ENCODE peak calls at places on chromosomes 3 and 15, in eight cellular contexts. One of them, this sample, is unnamed.
A peak's percentile ranks its signal among the peaks of the same experiment; 100 is the strongest.

GRCh38 chr3:101999177-101999778 is 150.0 kb downstream of the NFKBIZ start:
- DNase-seq in Peyer's patch: no peak
- DNase-seq in pancreas: no peak
- DNase-seq in AG09309: no peak
- DNase-seq in fibroblast of pulmonary artery: no peak
- DNase-seq in fibroblast of the aortic adventitia: no peak
- DNase-seq in MM.1S: no peak
- DNase-seq in Panc1: no peak
- DNase-seq in this sample: no peak

GRCh38 chr15:48644827-48645557 is 517 bp downstream of the FBN1 start:
- DNase-seq in Peyer's patch: peak; percentile 51
- DNase-seq in pancreas: no peak
- DNase-seq in AG09309: no peak
- DNase-seq in fibroblast of pulmonary artery: peak; percentile 68
- DNase-seq in fibroblast of the aortic adventitia: peak; percentile 57
- DNase-seq in MM.1S: peak; percentile 25
- DNase-seq in Panc1: no peak
- DNase-seq in this sample: peak; percentile 57

GRCh38 chr3:151404316-151404715 is 19.8 kb upstream of the P2RY12 start:
- DNase-seq in Peyer's patch: no peak
- DNase-seq in pancreas: no peak
- DNase-seq in AG09309: peak; percentile 90
- DNase-seq in fibroblast of pulmonary artery: peak; percentile 21
- DNase-seq in fibroblast of the aortic adventitia: peak; percentile 47
- DNase-seq in MM.1S: no peak
- DNase-seq in Panc1: no peak
- DNase-seq in this sample: no peak

GRCh38 chr15:76003364-76003763 is 8.9 kb downstream of the NRG4 start:
- DNase-seq in Peyer's patch: no peak
- DNase-seq in pancreas: no peak
- DNase-seq in AG09309: no peak
- DNase-seq in fibroblast of pulmonary artery: no peak
- DNase-seq in fibroblast of the aortic adventitia: no peak
- DNase-seq in MM.1S: no peak
- DNase-seq in Panc1: no peak
- DNase-seq in this sample: no peak

GRCh38 chr3:188049890-188050530 is 103.9 kb upstream of the LPP start:
- DNase-seq in Peyer's patch: no peak
- DNase-seq in pancreas: no peak
- DNase-seq in AG09309: no peak
- DNase-seq in fibroblast of pulmonary artery: no peak
- DNase-seq in fibroblast of the aortic adventitia: no peak
- DNase-seq in MM.1S: no peak
- DNase-seq in Panc1: no peak
- DNase-seq in this sample: no peak

GRCh38 chr3:140911822-140912221 is 29.8 kb upstream of the SLC25A36 start:
- DNase-seq in Peyer's patch: no peak
- DNase-seq in pancreas: no peak
- DNase-seq in AG09309: no peak
- DNase-seq in fibroblast of pulmonary artery: no peak
- DNase-seq in fibroblast of the aortic adventitia: no peak
- DNase-seq in MM.1S: no peak
- DNase-seq in Panc1: no peak
- DNase-seq in this sample: no peak

GRCh38 chr3:143795849-143796248 is 52.4 kb downstream of the SLC9A9 start:
- DNase-seq in Peyer's patch: no peak
- DNase-seq in pancreas: no peak
- DNase-seq in AG09309: no peak
- DNase-seq in fibroblast of pulmonary artery: no peak
- DNase-seq in fibroblast of the aortic adventitia: no peak
- DNase-seq in MM.1S: no peak
- DNase-seq in Panc1: no peak
- DNase-seq in this sample: no peak

GRCh38 chr3:127156651-127157050 is 36.3 kb upstream of the PRR23E start:
- DNase-seq in Peyer's patch: peak; percentile 31
- DNase-seq in pancreas: no peak
- DNase-seq in AG09309: no peak
- DNase-seq in fibroblast of pulmonary artery: no peak
- DNase-seq in fibroblast of the aortic adventitia: no peak
- DNase-seq in MM.1S: no peak
- DNase-seq in Panc1: no peak
- DNase-seq in this sample: peak; percentile 27

GRCh38 chr3:43363621-43364266 is 77.4 kb downstream of the SNRK start:
- DNase-seq in Peyer's patch: no peak
- DNase-seq in pancreas: no peak
- DNase-seq in AG09309: no peak
- DNase-seq in fibroblast of pulmonary artery: peak; percentile 78
- DNase-seq in fibroblast of the aortic adventitia: no peak
- DNase-seq in MM.1S: no peak
- DNase-seq in Panc1: no peak
- DNase-seq in this sample: no peak

GRCh38 chr15:64355559-64356442 is at the start of gene CSNK1G1:
- DNase-seq in Peyer's patch: peak; percentile 92
- DNase-seq in pancreas: peak; percentile 94
- DNase-seq in AG09309: peak; percentile 92
- DNase-seq in fibroblast of pulmonary artery: peak; percentile 99
- DNase-seq in fibroblast of the aortic adventitia: peak; percentile 98
- DNase-seq in MM.1S: peak; percentile 95
- DNase-seq in Panc1: peak; percentile 92
- DNase-seq in this sample: peak; percentile 95

GRCh38 chr15:64361259-64361658 is 5.3 kb upstream of the CSNK1G1 start:
- DNase-seq in Peyer's patch: no peak
- DNase-seq in pancreas: no peak
- DNase-seq in AG09309: no peak
- DNase-seq in fibroblast of pulmonary artery: no peak
- DNase-seq in fibroblast of the aortic adventitia: no peak
- DNase-seq in MM.1S: no peak
- DNase-seq in Panc1: no peak
- DNase-seq in this sample: no peak

GRCh38 chr15:64354683-64355558 is 1.1 kb downstream of the CSNK1G1 start:
- DNase-seq in Peyer's patch: no peak
- DNase-seq in pancreas: no peak
- DNase-seq in AG09309: no peak
- DNase-seq in fibroblast of pulmonary artery: no peak
- DNase-seq in fibroblast of the aortic adventitia: no peak
- DNase-seq in MM.1S: no peak
- DNase-seq in Panc1: no peak
- DNase-seq in this sample: no peak

GRCh38 chr15:64351265-64351664 is 4.7 kb downstream of the CSNK1G1 start:
- DNase-seq in Peyer's patch: no peak
- DNase-seq in pancreas: no peak
- DNase-seq in AG09309: no peak
- DNase-seq in fibroblast of pulmonary artery: peak; percentile 21
- DNase-seq in fibroblast of the aortic adventitia: peak; percentile 25
- DNase-seq in MM.1S: no peak
- DNase-seq in Panc1: no peak
- DNase-seq in this sample: no peak

GRCh38 chr15:64356443-64357040 is 569 bp upstream of the CSNK1G1 start:
- DNase-seq in Peyer's patch: no peak
- DNase-seq in pancreas: no peak
- DNase-seq in AG09309: peak; percentile 65
- DNase-seq in fibroblast of pulmonary artery: peak; percentile 94
- DNase-seq in fibroblast of the aortic adventitia: peak; percentile 96
- DNase-seq in MM.1S: no peak
- DNase-seq in Panc1: no peak
- DNase-seq in this sample: no peak
- TF ChIP-seq CTCF in Peyer's patch: no peak
- TF ChIP-seq CTCF in pancreas: peak; percentile 10
- TF ChIP-seq CTCF in AG09309: peak; percentile 57
- TF ChIP-seq CTCF in fibroblast of pulmonary artery: peak; percentile 50
- TF ChIP-seq CTCF in fibroblast of the aortic adventitia: peak; percentile 50
- TF ChIP-seq CTCF in MM.1S: peak; percentile 45
- TF ChIP-seq CTCF in Panc1: no peak
- TF ChIP-seq CTCF in this sample: peak; percentile 45

DNA sequence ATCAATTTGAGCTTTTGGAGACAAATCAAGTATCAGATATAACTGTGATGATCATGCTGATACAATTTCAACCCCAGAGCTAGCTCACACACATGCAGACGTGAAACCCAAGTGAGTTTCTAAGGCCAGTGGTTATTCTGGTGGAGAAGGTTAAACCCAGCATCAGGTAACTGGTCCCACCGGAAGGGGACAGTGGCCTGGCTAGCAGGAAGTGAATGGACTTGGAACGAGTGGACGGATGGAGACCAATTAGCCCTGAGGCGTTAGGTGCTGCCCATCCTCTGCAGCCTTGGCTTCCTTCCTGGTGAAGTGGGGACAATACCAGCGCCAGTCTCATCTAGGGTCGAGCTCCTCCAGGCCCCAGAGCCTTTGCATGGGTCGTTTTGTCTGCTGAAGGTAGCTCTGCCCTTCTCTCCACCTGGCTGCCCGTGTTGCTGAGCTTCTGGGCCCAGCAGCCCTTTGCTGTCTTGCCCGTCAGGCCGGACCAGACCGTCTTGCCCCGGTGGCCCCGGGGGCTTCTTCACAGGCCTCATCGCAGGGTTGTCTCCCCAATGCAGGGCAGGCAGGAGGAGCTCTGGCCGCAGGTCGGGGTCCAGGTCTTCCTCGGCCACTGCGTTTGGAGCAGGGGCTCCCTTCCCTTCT is 915 bp upstream of the KCTD6 start:
- DNase-seq in Peyer's patch: peak; percentile 55
- DNase-seq in pancreas: peak; percentile 21
- DNase-seq in AG09309: no peak
- DNase-seq in fibroblast of pulmonary artery: no peak
- DNase-seq in fibroblast of the aortic adventitia: no peak
- DNase-seq in MM.1S: no peak
- DNase-seq in Panc1: no peak
- DNase-seq in this sample: peak; percentile 50
- H3K4me3 ChIP-seq in Peyer's patch: peak overlapping the region; percentile 94
- H3K4me3 ChIP-seq in pancreas: no peak overlapping the region
- H3K4me3 ChIP-seq in AG09309: no peak overlapping the region
- H3K4me3 ChIP-seq in fibroblast of pulmonary artery: peak overlapping the region; percentile 55
- H3K4me3 ChIP-seq in fibroblast of the aortic adventitia: peak overlapping the region; percentile 36
- H3K4me3 ChIP-seq in MM.1S: peak overlapping the region; percentile 76
- H3K4me3 ChIP-seq in Panc1: peak overlapping the region; percentile 56
- H3K4me3 ChIP-seq in this sample: peak overlapping the region; percentile 47

GRCh38 chr3:189655617-189656016 is 24.4 kb downstream of the TP63 start:
- DNase-seq in Peyer's patch: no peak
- DNase-seq in pancreas: no peak
- DNase-seq in AG09309: no peak
- DNase-seq in fibroblast of pulmonary artery: no peak
- DNase-seq in fibroblast of the aortic adventitia: no peak
- DNase-seq in MM.1S: no peak
- DNase-seq in Panc1: no peak
- DNase-seq in this sample: no peak

GRCh38 chr3:189646902-189647542 is 15.8 kb downstream of the TP63 start:
- DNase-seq in Peyer's patch: no peak
- DNase-seq in pancreas: no peak
- DNase-seq in AG09309: no peak
- DNase-seq in fibroblast of pulmonary artery: no peak
- DNase-seq in fibroblast of the aortic adventitia: no peak
- DNase-seq in MM.1S: no peak
- DNase-seq in Panc1: no peak
- DNase-seq in this sample: no peak

GRCh38 chr3:189652042-189652441 is 20.9 kb downstream of the TP63 start:
- DNase-seq in Peyer's patch: no peak
- DNase-seq in pancreas: no peak
- DNase-seq in AG09309: no peak
- DNase-seq in fibroblast of pulmonary artery: peak; percentile 45
- DNase-seq in fibroblast of the aortic adventitia: no peak
- DNase-seq in MM.1S: no peak
- DNase-seq in Panc1: no peak
- DNase-seq in this sample: peak; percentile 25
- TF ChIP-seq CTCF in Peyer's patch: no peak
- TF ChIP-seq CTCF in pancreas: no peak
- TF ChIP-seq CTCF in AG09309: peak; percentile 39
- TF ChIP-seq CTCF in fibroblast of pulmonary artery: peak; percentile 76
- TF ChIP-seq CTCF in fibroblast of the aortic adventitia: peak; percentile 41
- TF ChIP-seq CTCF in MM.1S: peak; percentile 25
- TF ChIP-seq CTCF in Panc1: peak; percentile 52
- TF ChIP-seq CTCF in this sample: no peak

DNA sequence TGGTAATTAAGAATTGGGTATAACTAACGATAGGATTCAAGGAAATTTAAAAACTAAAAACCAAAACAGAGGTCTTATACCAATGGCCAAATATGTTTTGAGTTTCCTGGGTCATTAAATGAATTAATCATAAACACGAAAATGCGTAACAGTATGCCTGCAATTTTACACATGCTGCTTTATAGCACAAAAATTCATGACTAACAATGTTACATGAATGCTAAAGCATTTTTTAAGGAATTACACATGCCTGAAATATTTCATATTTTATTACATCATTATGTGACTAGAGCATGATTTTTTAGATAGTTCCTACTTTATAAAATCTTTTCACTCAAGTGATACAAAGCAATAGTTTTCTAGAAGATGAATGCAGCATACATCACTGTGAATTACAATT is 74.7 kb downstream of the ZNF148 start:
- DNase-seq in Peyer's patch: no peak
- DNase-seq in pancreas: no peak
- DNase-seq in AG09309: peak; percentile 65
- DNase-seq in fibroblast of pulmonary artery: peak; percentile 62
- DNase-seq in fibroblast of the aortic adventitia: peak; percentile 67
- DNase-seq in MM.1S: no peak
- DNase-seq in Panc1: no peak
- DNase-seq in this sample: no peak
- H3K4me3 ChIP-seq in Peyer's patch: no peak overlapping the region
- H3K4me3 ChIP-seq in pancreas: no peak overlapping the region
- H3K4me3 ChIP-seq in AG09309: no peak overlapping the region
- H3K4me3 ChIP-seq in fibroblast of pulmonary artery: no peak overlapping the region
- H3K4me3 ChIP-seq in fibroblast of the aortic adventitia: no peak overlapping the region
- H3K4me3 ChIP-seq in MM.1S: no peak overlapping the region
- H3K4me3 ChIP-seq in Panc1: no peak overlapping the region
- H3K4me3 ChIP-seq in this sample: no peak overlapping the region

GRCh38 chr3:15148614-15149013 is 49.7 kb upstream of the RBSN start:
- DNase-seq in Peyer's patch: no peak
- DNase-seq in pancreas: peak; percentile 23
- DNase-seq in AG09309: no peak
- DNase-seq in fibroblast of pulmonary artery: peak; percentile 7
- DNase-seq in fibroblast of the aortic adventitia: peak; percentile 2
- DNase-seq in MM.1S: no peak
- DNase-seq in Panc1: no peak
- DNase-seq in this sample: no peak
- TF ChIP-seq CTCF in Peyer's patch: no peak
- TF ChIP-seq CTCF in pancreas: no peak
- TF ChIP-seq CTCF in AG09309: no peak
- TF ChIP-seq CTCF in fibroblast of pulmonary artery: no peak
- TF ChIP-seq CTCF in fibroblast of the aortic adventitia: no peak
- TF ChIP-seq CTCF in MM.1S: no peak
- TF ChIP-seq CTCF in Panc1: no peak
- TF ChIP-seq CTCF in this sample: no peak

GRCh38 chr3:117603097-117603496 is 893.5 kb downstream of the TUSC7 start:
- DNase-seq in Peyer's patch: no peak
- DNase-seq in pancreas: no peak
- DNase-seq in AG09309: no peak
- DNase-seq in fibroblast of pulmonary artery: no peak
- DNase-seq in fibroblast of the aortic adventitia: no peak
- DNase-seq in MM.1S: peak; percentile 85
- DNase-seq in Panc1: no peak
- DNase-seq in this sample: no peak
- H3K4me3 ChIP-seq in Peyer's patch: no peak overlapping the region
- H3K4me3 ChIP-seq in pancreas: no peak overlapping the region
- H3K4me3 ChIP-seq in AG09309: no peak overlapping the region
- H3K4me3 ChIP-seq in fibroblast of pulmonary artery: no peak overlapping the region
- H3K4me3 ChIP-seq in fibroblast of the aortic adventitia: no peak overlapping the region
- H3K4me3 ChIP-seq in MM.1S: peak overlapping the region; percentile 35
- H3K4me3 ChIP-seq in Panc1: no peak overlapping the region
- H3K4me3 ChIP-seq in this sample: no peak overlapping the region